ENCODE peak calls at places on chromosomes 4 and X, in four cellular contexts. Q, V, U and S are unnamed samples.

GRCh38 chr4:142846729-142847606 is 867 bp upstream of the INPP4B start:
- DNase-seq in Q (peak; percentile 10), V (peak; percentile 6), U (no peak), S (peak; percentile 28)

GRCh38 chrX:154058207-154058997 is 38.7 kb upstream of the IRAK1 start:
- DNase-seq in V (no peak), Q (no peak), U (no peak), S (no peak)

GRCh38 chr4:103867311-103867710 is 147.5 kb upstream of the TACR3 start:
- DNase-seq in V (no peak), U (no peak), Q (no peak), S (no peak)

GRCh38 chr4:110074570-110074969 is 123.8 kb downstream of the ELOVL6 start:
- DNase-seq in Q (no peak), V (no peak), U (no peak), S (no peak)

GRCh38 chr4:173490817-173491518 is 39.1 kb downstream of the HAND2 start:
- DNase-seq in U (no peak), V (peak; percentile 17), Q (peak; percentile 68), S (no peak)

GRCh38 chrX:2626750-2627149 is 64.3 kb upstream of the CD99 start:
- DNase-seq in U (no peak), Q (no peak), V (no peak), S (no peak)

GRCh38 chr4:174156239-174156826 is 127.1 kb downstream of the FBXO8 start:
- DNase-seq in U (peak; percentile 4), Q (peak; percentile 23), V (peak; percentile 80), S (peak; percentile 45)

GRCh38 chr4:173167793-173168395 is 717 bp upstream of the GALNT7 start:
- DNase-seq in V (peak; percentile 75), U (no peak), Q (no peak), S (peak; percentile 53)

GRCh38 chr4:143773998-143774898 is 73.8 kb upstream of the FREM3 start:
- DNase-seq in Q (peak; percentile 58), U (peak; percentile 31), V (peak; percentile 88), S (peak; percentile 53)

GRCh38 chr4:27728892-27729291 is 868.3 kb downstream of the STIM2 start:
- DNase-seq in U (no peak), V (no peak), Q (no peak), S (no peak)

GRCh38 chr4:17027495-17027894 is 129.1 kb upstream of the LDB2 start:
- DNase-seq in V (no peak), U (no peak), Q (no peak), S (no peak)
- TF ChIP-seq BHLHE40 in V (no peak), U (no peak), Q (no peak), S (no peak)

GRCh38 chr4:57612279-57612678 is 502.1 kb upstream of the IGFBP7 start:
- DNase-seq in V (no peak), U (no peak), Q (no peak), S (no peak)

GRCh38 chr4:57614533-57614932 is 504.3 kb upstream of the IGFBP7 start:
- DNase-seq in Q (no peak), V (no peak), U (no peak), S (no peak)
- TF ChIP-seq SP1 in Q (no peak), V (no peak), U (no peak), S (no peak)

GRCh38 chr4:55030606-55031005 is 94.8 kb downstream of the KDR start:
- DNase-seq in Q (no peak), V (no peak), U (no peak), S (no peak)

GRCh38 chr4:55033296-55033695 is 92.1 kb downstream of the KDR start:
- DNase-seq in V (no peak), Q (no peak), U (no peak), S (no peak)

GRCh38 chr4:55032179-55032578 is 93.2 kb downstream of the KDR start:
- DNase-seq in Q (no peak), U (no peak), V (no peak), S (no peak)

GRCh38 chr4:55031158-55031557 is 94.2 kb downstream of the KDR start:
- DNase-seq in U (no peak), V (no peak), Q (no peak), S (no peak)

GRCh38 chr4:55032788-55033187 is 92.6 kb downstream of the KDR start:
- DNase-seq in Q (no peak), V (no peak), U (no peak), S (no peak)
- TF ChIP-seq BHLHE40 in Q (no peak), V (no peak), U (no peak), S (no peak)

GRCh38 chrX:96771500-96771899 is 86.9 kb downstream of the DIAPH2 start:
- DNase-seq in Q (no peak), U (no peak), V (no peak), S (no peak)
- TF ChIP-seq SP1 in Q (no peak), U (no peak), V (no peak), S (no peak)